ENCODE peak calls at places on chromosome 22, in ten cellular contexts. I is adipocyte, A is right cardiac atrium, S is heart left ventricle, P is ovary, H is psoas muscle, R is fibroblast of lung, X is tibial nerve, Y is sigmoid colon, V is aorta. L is an unnamed sample. For H3K4me1, the result is how much of the 10 kb centered on the place peaks cover.

GRCh38 chr22:36471341-36471821 is 10.1 kb downstream of the TXN2 start:
- DNase-seq in R (peak), X (no peak), V (no peak), S (no peak), A (peak), Y (peak), P (no peak), H (no peak), I (no peak), L (no peak)

GRCh38 chr22:48890693-48891554 is 936.7 kb downstream of the BRD1 start:
- DNase-seq in R (no peak), X (no peak), H (no peak), V (peak), Y (peak), P (peak), I (no peak), A (no peak), S (no peak), L (peak)

GRCh38 chr22:44098966-44099530 is 74.9 kb downstream of the PARVB start:
- DNase-seq in P (peak), H (peak), S (peak), R (no peak), A (no peak), X (no peak), I (no peak), Y (peak), V (peak), L (peak)

GRCh38 chr22:17114958-17115235 is 6.3 kb downstream of the TMEM121B start:
- DNase-seq in V (peak), A (no peak), I (no peak), Y (peak), X (no peak), R (no peak), H (no peak), S (no peak), P (no peak), L (no peak)

GRCh38 chr22:47053865-47054185 is 291.4 kb downstream of the TBC1D22A start:
- DNase-seq in R (peak), H (no peak), V (peak), S (no peak), A (no peak), P (no peak), Y (no peak), I (peak), X (no peak), L (no peak)

GRCh38 chr22:24059121-24059520 is 48.0 kb downstream of the CABIN1 start:
- DNase-seq in P (no peak), A (no peak), S (no peak), Y (no peak), I (peak), R (peak), H (no peak), V (no peak), X (peak), L (no peak)

GRCh38 chr22:48745842-48746788 is 1081.6 kb downstream of the BRD1 start:
- DNase-seq in V (peak), R (no peak), I (no peak), X (no peak), P (no peak), Y (no peak), S (no peak), A (no peak), H (no peak), L (no peak)

GRCh38 chr22:44330188-44330726 is 17.5 kb upstream of the SHISAL1 start:
- DNase-seq in R (no peak), Y (peak), S (no peak), X (no peak), I (no peak), A (peak), V (no peak), P (no peak), H (no peak), L (no peak)

GRCh38 chr22:38073150-38074130 is 10.5 kb downstream of the SLC16A8 start:
- DNase-seq in V (peak), S (peak), Y (no peak), A (no peak), I (no peak), X (no peak), R (no peak), H (no peak), P (no peak), L (peak)

GRCh38 chr22:18081416-18081815 is 3.6 kb downstream of the PEX26 start:
- DNase-seq in S (no peak), I (no peak), R (no peak), V (no peak), H (no peak), A (no peak), X (no peak), P (no peak), Y (no peak), L (no peak)

GRCh38 chr22:24066260-24066659 is 55.2 kb downstream of the CABIN1 start:
- DNase-seq in Y (peak), P (no peak), S (no peak), X (no peak), R (no peak), A (no peak), V (no peak), I (no peak), H (no peak), L (no peak)

GRCh38 chr22:32034275-32034674 is 8.8 kb upstream of the SLC5A1 start:
- DNase-seq in I (no peak), Y (no peak), H (no peak), R (no peak), A (no peak), P (no peak), V (no peak), S (no peak), X (no peak), L (no peak)

GRCh38 chr22:29400576-29400975 is 12.2 kb upstream of the AP1B1 start:
- DNase-seq in A (no peak), S (no peak), V (no peak), Y (no peak), X (no peak), I (no peak), R (no peak), H (no peak), P (no peak), L (no peak)

GRCh38 chr22:30324008-30324730 is 2.6 kb downstream of the TBC1D10A start:
- DNase-seq in A (no peak), I (peak), P (no peak), H (peak), S (no peak), Y (no peak), X (no peak), R (peak), V (peak), L (no peak)

GRCh38 chr22:31230871-31231621 is 18.9 kb downstream of the LIMK2 start:
- DNase-seq in V (no peak), X (peak), Y (no peak), I (peak), S (no peak), H (peak), R (peak), P (peak), A (peak), L (no peak)

GRCh38 chr22:30843245-30843644 is 125.3 kb downstream of the MORC2 start:
- DNase-seq in V (no peak), Y (no peak), H (no peak), X (no peak), A (no peak), S (no peak), R (peak), I (no peak), P (no peak), L (no peak)

GRCh38 chr22:46077669-46078099 is 72.6 kb upstream of the PPARA start:
- DNase-seq in V (peak), X (no peak), I (no peak), H (peak), Y (peak), P (peak), R (peak), S (peak), A (peak), L (peak)

DNA sequence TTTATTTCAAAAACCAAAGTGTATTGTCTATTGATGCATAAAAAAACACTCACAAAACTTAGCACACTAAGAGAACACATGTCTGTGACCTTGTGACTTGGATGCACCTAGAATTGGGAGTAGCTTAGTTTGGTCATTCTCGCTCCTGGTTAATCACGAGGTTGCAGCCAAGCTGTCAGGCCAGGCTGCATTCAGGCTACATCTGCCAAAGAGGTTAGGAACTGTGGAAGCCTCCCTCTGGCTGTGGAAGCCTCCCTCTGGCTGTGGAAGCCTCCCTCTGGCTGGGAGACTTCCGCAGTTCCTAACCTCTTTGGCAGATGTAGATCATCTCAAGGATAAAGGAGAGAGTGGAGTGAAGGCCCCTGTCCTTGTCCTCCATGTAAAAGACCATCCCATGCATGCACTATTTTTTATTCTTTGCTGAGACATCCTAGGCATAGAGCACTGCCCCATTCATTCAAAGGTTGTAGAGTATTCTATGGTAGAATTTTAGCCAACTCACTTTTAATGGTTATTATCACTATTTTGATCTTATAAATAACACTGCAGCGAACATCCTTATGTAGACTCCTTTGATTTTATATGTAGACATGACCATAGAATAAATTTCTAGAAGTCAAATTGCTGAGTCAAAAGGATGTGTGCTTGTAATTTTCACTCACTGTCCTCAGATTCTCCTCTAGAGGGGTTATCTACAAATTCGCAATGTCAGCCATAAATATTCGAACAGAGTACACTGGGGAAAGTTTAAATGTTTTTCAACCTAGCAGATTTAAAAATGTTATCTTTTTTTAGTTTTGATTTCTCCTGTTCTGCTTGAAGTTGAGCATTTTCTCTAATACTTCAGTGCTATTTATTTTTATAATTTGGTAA is 63.0 kb upstream of the IGLL5 start:
- DNase-seq in H (no peak), A (no peak), R (no peak), I (no peak), P (no peak), V (no peak), Y (no peak), X (no peak), S (no peak), L (no peak)
- H3K4me1 ChIP-seq in H (under half), A (under half), R (under half), I (under half), P (under half), V (under half), Y (under half), X (under half), S (under half), L (under half)

DNA sequence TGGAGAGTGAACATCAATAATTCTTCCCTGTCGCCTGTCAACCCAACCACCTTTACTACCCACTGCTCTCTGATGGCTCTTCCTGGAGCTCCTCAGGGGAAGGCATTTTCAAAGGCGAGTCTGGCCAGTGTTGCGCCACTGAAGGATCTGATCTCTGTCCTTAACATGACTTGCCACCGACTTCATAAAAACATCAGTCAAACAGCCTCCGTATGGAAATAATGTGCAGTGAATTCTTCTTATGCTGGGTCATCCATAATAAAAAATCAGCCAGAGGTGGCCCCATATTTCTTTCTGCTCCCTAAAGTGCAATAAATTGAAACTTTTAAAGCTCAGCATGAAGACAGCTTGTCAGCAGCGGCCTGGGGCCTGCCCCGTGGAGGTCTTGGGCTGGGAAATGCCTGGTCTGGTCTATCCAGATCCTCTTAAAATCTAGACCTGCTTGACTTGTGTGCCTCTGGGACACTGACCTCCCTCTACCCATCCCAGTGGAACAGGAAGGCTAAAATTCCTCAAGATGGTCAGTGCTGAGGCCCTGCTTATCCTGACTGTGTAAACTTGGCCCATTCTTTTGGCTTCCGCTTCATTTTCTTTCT is 199.5 kb downstream of the MYO18B start:
- DNase-seq in S (no peak), H (no peak), P (no peak), X (no peak), V (no peak), R (no peak), Y (no peak), A (no peak), I (no peak), L (no peak)
- H3K4me1 ChIP-seq in S (under half), H (under half), P (under half), X (under half), V (under half), R (under half), Y (under half), A (under half), I (under half), L (under half)

GRCh38 chr22:49960159-49960966 is at the start of gene PIM3:
- DNase-seq in I (peak), P (peak), Y (peak), S (peak), R (peak), H (peak), V (peak), X (peak), A (peak), L (peak)
- H3K4me1 ChIP-seq in I (half or more), P (under half), Y (under half), S (under half), R (under half), H (under half), V (under half), X (under half), A (under half), L (half or more)

GRCh38 chr22:42296381-42296853 is 26.0 kb upstream of the TCF20 start:
- DNase-seq in R (no peak), S (peak), H (no peak), X (no peak), A (peak), I (no peak), P (peak), Y (peak), V (no peak), L (no peak)

GRCh38 chr22:42296883-42297282 is 26.4 kb upstream of the TCF20 start:
- DNase-seq in I (no peak), X (no peak), S (no peak), H (no peak), P (no peak), Y (no peak), V (no peak), R (no peak), A (no peak), L (no peak)

GRCh38 chr22:42298746-42299145 is 28.3 kb upstream of the TCF20 start:
- DNase-seq in Y (no peak), H (no peak), R (no peak), P (no peak), A (no peak), I (no peak), S (no peak), X (no peak), V (no peak), L (no peak)

GRCh38 chr22:42299586-42300285 is 29.3 kb upstream of the TCF20 start:
- DNase-seq in H (no peak), Y (no peak), I (no peak), P (no peak), S (no peak), X (peak), R (no peak), A (peak), V (no peak), L (no peak)

DNA sequence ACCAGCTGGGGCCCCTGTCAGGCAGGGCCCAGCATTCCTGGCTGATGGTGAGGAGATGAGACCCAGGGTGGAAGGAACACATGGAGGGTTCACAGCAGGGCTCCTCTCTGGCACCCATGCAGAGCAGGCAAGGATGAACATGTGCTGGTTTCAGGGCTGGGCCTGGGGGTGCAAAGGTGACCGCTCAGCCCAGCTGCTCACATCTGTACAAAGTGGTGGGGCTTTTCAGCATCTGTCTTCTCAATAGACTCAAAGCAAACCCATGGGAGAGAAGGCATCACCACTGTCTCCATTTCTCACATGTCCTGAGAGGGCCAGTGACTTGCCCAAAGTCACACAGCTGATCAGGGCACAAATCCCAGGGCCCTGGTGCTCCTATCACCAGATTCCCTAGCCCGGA is 27.3 kb upstream of the TCF20 start:
- DNase-seq in R (no peak), A (no peak), I (no peak), V (no peak), X (no peak), Y (no peak), P (no peak), S (no peak), H (no peak), L (no peak)
- H3K4me1 ChIP-seq in R (under half), A (under half), I (under half), V (under half), X (under half), Y (under half), P (under half), S (under half), H (under half), L (under half)

DNA sequence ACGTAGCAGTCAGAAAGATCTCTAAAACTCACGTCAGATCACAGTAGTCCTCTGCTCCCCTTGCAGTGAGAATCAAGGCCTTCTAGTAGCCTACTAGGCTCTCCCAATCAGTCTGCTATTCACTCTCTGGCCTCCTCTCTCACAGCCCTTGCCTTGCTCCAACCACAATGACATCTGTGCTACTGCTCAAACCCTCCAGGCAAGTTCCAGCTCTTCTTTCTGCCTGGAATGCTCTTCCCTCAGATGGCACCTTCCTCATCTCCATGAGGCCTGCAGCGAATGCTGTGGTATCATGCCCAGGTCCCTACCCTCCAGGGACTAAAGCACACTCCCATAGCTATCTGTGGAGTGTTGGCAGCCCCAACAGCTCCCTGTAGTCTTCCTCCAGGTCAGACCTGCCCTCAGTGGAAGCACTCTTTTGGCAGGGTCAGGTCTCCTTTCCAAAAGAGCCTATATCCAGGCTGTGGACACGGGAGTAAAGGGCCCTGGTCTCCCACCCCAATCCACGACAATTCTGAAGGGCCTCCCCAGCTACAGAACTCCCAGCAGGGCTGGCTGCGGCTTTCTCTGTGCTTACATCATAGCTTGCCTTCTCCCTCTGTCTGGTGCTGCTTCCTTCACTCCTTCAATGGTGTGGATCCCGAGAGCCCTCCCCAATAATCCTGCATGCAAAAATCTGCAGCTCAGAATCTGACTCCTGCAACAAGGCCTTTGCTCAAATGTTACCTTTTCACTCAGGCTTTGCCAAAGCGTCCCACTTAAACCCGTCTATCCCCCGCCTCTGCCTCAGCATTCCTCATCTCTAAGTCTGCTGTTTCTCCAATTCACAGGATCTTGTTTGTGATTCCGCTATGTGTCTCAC is 8.9 kb downstream of the HIRA start:
- DNase-seq in R (no peak), Y (no peak), I (peak), V (no peak), P (no peak), H (no peak), X (no peak), A (no peak), S (no peak), L (no peak)
- H3K4me1 ChIP-seq in R (under half), Y (under half), I (under half), V (under half), P (under half), H (under half), X (under half), A (under half), S (under half), L (under half)

DNA sequence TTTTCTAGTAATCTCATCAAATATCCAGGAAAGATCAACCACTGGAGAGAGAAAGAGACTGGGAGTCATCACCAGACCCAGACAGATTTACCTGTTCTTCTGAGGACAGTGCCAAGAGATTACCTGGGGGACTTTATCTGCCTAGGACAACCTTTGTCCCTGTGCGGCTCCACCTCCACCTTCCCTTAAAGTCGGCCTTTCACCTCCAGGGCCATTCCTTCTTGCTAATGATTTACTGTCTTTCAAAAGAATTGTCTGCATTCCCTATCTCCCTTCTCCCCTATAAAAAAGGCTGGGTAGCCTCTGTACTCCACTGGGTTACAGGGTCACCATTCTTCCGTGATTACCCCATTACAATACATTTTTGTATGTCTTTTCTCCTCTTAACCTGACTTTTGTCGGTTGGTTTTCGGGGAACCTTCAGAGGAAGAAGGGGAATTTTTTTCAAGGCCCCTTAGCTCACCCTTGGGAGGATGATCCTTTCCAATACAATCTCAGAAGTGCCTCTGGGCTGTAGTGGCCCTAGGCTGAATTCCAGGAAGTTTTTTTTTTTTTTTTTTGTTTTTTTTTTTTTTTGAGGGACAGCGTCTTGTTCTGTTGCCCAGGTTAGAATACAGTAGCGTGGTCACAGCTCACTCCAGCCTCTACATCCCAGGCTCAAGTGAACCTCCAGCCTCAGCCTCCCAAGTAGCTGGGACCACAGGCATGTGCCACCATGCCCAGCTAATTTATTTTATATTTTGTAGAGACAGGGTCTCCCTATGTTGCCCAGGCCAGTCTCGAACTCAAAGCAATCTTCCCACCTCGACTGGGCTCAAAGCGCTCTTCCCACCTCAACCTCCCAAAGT is 1.5 kb upstream of the HMOX1 start:
- DNase-seq in R (no peak), Y (no peak), S (no peak), X (no peak), V (no peak), A (no peak), I (no peak), P (no peak), H (no peak), L (no peak)
- H3K4me1 ChIP-seq in R (under half), Y (under half), S (under half), X (under half), V (under half), A (under half), I (half or more), P (under half), H (under half), L (half or more)

DNA sequence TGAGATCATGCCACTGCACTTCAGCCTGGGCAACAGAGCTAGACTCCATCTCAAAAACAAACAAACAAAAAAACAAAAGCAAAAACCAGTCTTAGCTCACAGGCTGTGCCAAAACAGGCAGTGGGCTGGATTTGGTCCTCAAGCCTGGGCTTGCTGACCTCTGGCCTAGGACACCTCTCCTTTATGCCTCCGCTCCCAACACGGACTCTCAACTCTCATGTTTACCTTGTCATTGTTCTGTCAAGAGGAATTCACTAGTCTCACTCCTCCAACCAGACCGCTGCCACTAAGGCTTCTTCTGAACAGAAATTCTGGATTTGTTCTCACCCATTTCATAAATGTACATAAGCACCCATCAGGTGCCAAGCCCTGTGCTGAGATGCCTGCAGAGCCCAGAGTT is 42.6 kb downstream of the FAM83F start:
- DNase-seq in I (no peak), H (no peak), A (no peak), X (no peak), R (no peak), S (no peak), Y (peak), P (no peak), V (no peak), L (no peak)
- H3K4me1 ChIP-seq in I (under half), H (under half), A (under half), X (under half), R (under half), S (under half), Y (under half), P (under half), V (under half), L (under half)